ENCODE peak calls at places on chromosomes 16 and 17, in eight cellular contexts. Y, D, E, H, W, R, S and L are unnamed samples.

GRCh38 chr17:15498107-15498506 is 30.7 kb upstream of the CDRT4 start:
- DNase-seq in Y (peak; percentile 2), D (no peak), E (no peak), H (no peak), W (peak; percentile 36), R (no peak), S (no peak), L (no peak)

GRCh38 chr17:219696-220095 is 38.2 kb upstream of the DOC2B start:
- DNase-seq in Y (no peak), D (no peak), E (no peak), H (no peak), W (no peak), R (no peak), S (peak; percentile 42), L (no peak)

GRCh38 chr17:77445908-77446535 is 305.3 kb downstream of the SEC14L1 start:
- DNase-seq in Y (no peak), D (no peak), E (no peak), H (no peak), W (peak; percentile 33), R (no peak), S (no peak), L (no peak)

GRCh38 chr17:55295411-55296170 is 30.8 kb downstream of the HLF start:
- DNase-seq in Y (no peak), D (peak; percentile 51), E (peak; percentile 49), H (peak; percentile 8), W (peak; percentile 75), R (peak; percentile 67), S (peak; percentile 82), L (no peak)

GRCh38 chr17:41982026-41982989 is 15.7 kb downstream of the CNP start:
- DNase-seq in Y (no peak), D (no peak), E (no peak), H (no peak), W (no peak), R (no peak), S (no peak), L (no peak)

GRCh38 chr17:38605852-38606645 is at the start of gene SRCIN1:
- DNase-seq in Y (no peak), D (peak; percentile 83), E (peak; percentile 53), H (peak; percentile 45), W (peak; percentile 64), R (peak; percentile 82), S (peak; percentile 72), L (peak; percentile 42)

GRCh38 chr16:71895679-71896385 is 501 bp downstream of the IST1 start:
- DNase-seq in Y (no peak), D (no peak), E (peak; percentile 15), H (no peak), W (peak; percentile 47), R (peak; percentile 49), S (no peak), L (no peak)

GRCh38 chr16:67279296-67280089 is at the start of gene PLEKHG4:
- DNase-seq in Y (peak; percentile 38), D (peak; percentile 64), E (peak; percentile 80), H (peak; percentile 53), W (peak; percentile 94), R (peak; percentile 97), S (peak; percentile 78), L (peak; percentile 52)

GRCh38 chr17:14923981-14924380 is 341.1 kb downstream of the PMP22 start:
- DNase-seq in Y (no peak), D (no peak), E (no peak), H (no peak), W (peak; percentile 42), R (no peak), S (no peak), L (no peak)

GRCh38 chr16:88973007-88973410 is 4.0 kb downstream of the CBFA2T3 start:
- DNase-seq in Y (no peak), D (no peak), E (no peak), H (no peak), W (no peak), R (no peak), S (no peak), L (no peak)

GRCh38 chr16:71626858-71627213 is 852 bp downstream of the MARVELD3 start:
- DNase-seq in Y (no peak), D (no peak), E (no peak), H (no peak), W (no peak), R (no peak), S (no peak), L (no peak)

GRCh38 chr16:20889625-20890275 is 10.4 kb downstream of the DCUN1D3 start:
- DNase-seq in Y (no peak), D (no peak), E (no peak), H (no peak), W (no peak), R (no peak), S (no peak), L (no peak)

GRCh38 chr17:38320482-38320881 is 23.3 kb downstream of the GPR179 start:
- DNase-seq in Y (no peak), D (no peak), E (no peak), H (no peak), W (no peak), R (no peak), S (peak; percentile 30), L (no peak)

GRCh38 chr16:3095869-3096268 is 3.2 kb downstream of the ZSCAN10 start:
- DNase-seq in Y (no peak), D (no peak), E (peak; percentile 50), H (no peak), W (no peak), R (peak; percentile 90), S (no peak), L (no peak)